ENCODE peak calls at places on chromosomes 16 and 17, in five cellular contexts. P, U, R, S and E are unnamed samples.

GRCh38 chr17:46195939-46196338 is 2.7 kb upstream of the KANSL1 start:
- DNase-seq in P (no peak), U (no peak), R (no peak), S (no peak), E (no peak)

GRCh38 chr17:2924211-2924610 is 128.0 kb downstream of the RAP1GAP2 start:
- DNase-seq in P (no peak), U (no peak), R (peak), S (no peak), E (no peak)

GRCh38 chr17:82334622-82335394 is 1.2 kb upstream of the SECTM1 start:
- DNase-seq in P (no peak), U (no peak), R (no peak), S (no peak), E (no peak)

GRCh38 chr16:67676516-67676915 is 9.9 kb downstream of the C16orf86 start:
- DNase-seq in P (no peak), U (no peak), R (no peak), S (no peak), E (peak)

GRCh38 chr17:54736573-54736972 is 164.1 kb upstream of the TOM1L1 start:
- DNase-seq in P (no peak), U (no peak), R (no peak), S (no peak), E (peak)

GRCh38 chr17:66602659-66603363 is 232.1 kb upstream of the CACNG5 start:
- DNase-seq in P (no peak), U (no peak), R (no peak), S (no peak), E (no peak)

GRCh38 chr16:48617711-48618148 is 7.8 kb upstream of the N4BP1 start:
- DNase-seq in P (no peak), U (no peak), R (no peak), S (no peak), E (no peak)

GRCh38 chr17:31858647-31859486 is at the start of gene COPRS:
- DNase-seq in P (peak), U (peak), R (peak), S (no peak), E (peak)

GRCh38 chr17:4833941-4834501 is 881 bp downstream of the MINK1 start:
- DNase-seq in P (peak), U (no peak), R (peak), S (no peak), E (no peak)

GRCh38 chr16:68289621-68290329 is 21.0 kb downstream of the SLC7A6OS start:
- DNase-seq in P (no peak), U (no peak), R (no peak), S (peak), E (no peak)

GRCh38 chr17:31695456-31696090 is 163.5 kb downstream of the COPRS start:
- DNase-seq in P (no peak), U (no peak), R (no peak), S (no peak), E (no peak)

GRCh38 chr17:49875690-49876089 is 27.8 kb upstream of the TAC4 start:
- DNase-seq in P (no peak), U (no peak), R (no peak), S (no peak), E (no peak)

GRCh38 chr16:20853981-20854620 is 46.1 kb downstream of the DCUN1D3 start:
- DNase-seq in P (no peak), U (no peak), R (no peak), S (no peak), E (no peak)

GRCh38 chr17:77445908-77446535 is 305.3 kb downstream of the SEC14L1 start:
- DNase-seq in P (no peak), U (no peak), R (no peak), S (no peak), E (no peak)
- TF ChIP-seq JUND in P (no peak), U (no peak), R (no peak), S (no peak), E (no peak)

GRCh38 chr16:66377327-66377723 is 10.8 kb downstream of the CDH5 start:
- DNase-seq in P (no peak), U (no peak), R (no peak), S (no peak), E (no peak)

GRCh38 chr16:66378739-66379570 is 12.5 kb downstream of the CDH5 start:
- DNase-seq in P (no peak), U (no peak), R (no peak), S (no peak), E (peak)

GRCh38 chr16:66375451-66375850 is 9.0 kb downstream of the CDH5 start:
- DNase-seq in P (no peak), U (no peak), R (no peak), S (no peak), E (no peak)

GRCh38 chr16:66376114-66376513 is 9.6 kb downstream of the CDH5 start:
- DNase-seq in P (no peak), U (no peak), R (no peak), S (no peak), E (no peak)

GRCh38 chr16:66376577-66377326 is 10.3 kb downstream of the CDH5 start:
- DNase-seq in P (no peak), U (no peak), R (no peak), S (no peak), E (no peak)
- TF ChIP-seq JUND in P (no peak), U (no peak), R (no peak), S (no peak), E (no peak)

DNA sequence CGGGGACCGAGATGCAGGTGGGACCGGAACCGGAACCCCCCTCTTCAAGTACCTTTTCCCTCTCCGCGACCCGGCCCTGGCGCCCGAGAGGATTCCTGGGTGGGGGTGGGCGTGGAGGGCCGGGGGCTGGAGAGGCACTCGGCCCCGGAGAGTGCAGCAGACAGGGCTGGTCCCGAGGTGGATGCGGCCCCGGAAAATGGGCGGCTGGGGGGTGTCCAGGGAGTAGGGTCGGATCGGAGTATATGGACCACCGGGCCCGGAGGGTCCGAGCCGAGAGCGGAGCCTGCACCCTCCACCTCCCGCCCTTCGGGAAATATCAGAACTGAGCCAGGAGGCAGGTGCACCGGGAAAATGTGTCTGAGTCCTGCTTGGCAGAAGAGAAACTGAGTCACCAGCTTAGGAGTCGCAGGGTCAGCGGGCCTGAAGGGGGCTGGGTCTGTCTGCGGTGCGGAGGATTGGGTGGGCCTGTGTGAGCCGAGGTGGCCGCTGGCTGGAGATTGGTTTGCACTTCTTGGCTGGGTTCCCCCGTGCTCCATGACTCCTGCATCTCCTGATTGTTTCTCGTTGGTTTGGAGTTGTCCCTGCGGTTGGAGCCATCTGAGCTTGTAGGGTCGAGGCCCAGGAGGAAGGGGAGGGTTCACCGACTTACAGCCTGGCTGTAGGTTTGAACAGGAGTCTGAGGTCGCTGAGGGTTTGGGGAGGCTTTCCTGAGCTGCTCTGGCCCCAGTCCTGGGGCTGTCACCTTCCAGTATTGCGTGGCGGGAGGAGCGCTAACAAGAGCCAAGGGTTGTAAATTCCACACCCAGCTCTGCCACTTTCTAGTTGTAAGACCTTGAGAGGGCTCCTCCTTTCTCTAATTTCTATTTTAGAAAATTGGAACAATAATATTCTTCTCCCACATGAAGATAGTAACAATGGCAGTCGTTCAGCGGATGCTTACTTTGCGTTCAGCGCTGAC is 565 bp downstream of the SH2B1 start:
- DNase-seq in P (no peak), U (no peak), R (peak), S (no peak), E (no peak)
- TF ChIP-seq JUND in P (no peak), U (no peak), R (no peak), S (no peak), E (no peak)

GRCh38 chr16:64481497-64481896 is 640.4 kb downstream of the CDH11 start:
- DNase-seq in P (no peak), U (no peak), R (peak), S (no peak), E (no peak)

GRCh38 chr16:64475627-64476351 is 646.1 kb downstream of the CDH11 start:
- DNase-seq in P (no peak), U (no peak), R (no peak), S (no peak), E (no peak)

DNA sequence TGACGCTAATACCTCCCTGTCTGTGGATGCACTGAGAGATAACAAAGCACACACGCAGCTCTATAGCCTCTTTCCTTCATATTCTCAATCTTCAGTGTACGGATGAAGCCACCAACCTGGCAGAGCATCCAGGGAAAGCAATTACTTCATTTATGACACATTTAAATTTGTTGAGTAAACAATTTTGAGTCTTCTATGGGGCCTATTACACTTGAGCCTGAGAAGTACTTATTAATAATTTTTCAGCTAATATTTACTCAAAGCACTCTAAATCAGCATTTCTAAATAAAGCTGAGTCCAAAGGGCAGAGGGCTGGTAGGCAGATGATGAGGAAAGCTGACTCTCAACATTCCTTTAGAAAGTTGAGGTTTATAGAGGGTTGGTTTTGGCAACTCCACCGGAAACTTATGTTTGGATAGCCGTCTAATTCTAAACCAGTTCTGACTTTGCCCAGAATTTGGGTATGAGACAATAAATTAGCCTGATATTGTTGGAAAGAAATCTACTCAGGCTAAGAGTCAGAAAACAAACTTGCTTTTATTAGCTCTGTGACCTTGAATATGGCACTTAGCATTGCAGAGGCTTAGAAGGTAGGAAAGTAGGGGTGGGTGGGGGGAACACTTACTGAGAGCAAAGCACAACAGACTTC is 643.5 kb downstream of the CDH11 start:
- DNase-seq in P (peak), U (no peak), R (no peak), S (no peak), E (no peak)
- TF ChIP-seq JUND in P (no peak), U (no peak), R (peak), S (no peak), E (no peak)

DNA sequence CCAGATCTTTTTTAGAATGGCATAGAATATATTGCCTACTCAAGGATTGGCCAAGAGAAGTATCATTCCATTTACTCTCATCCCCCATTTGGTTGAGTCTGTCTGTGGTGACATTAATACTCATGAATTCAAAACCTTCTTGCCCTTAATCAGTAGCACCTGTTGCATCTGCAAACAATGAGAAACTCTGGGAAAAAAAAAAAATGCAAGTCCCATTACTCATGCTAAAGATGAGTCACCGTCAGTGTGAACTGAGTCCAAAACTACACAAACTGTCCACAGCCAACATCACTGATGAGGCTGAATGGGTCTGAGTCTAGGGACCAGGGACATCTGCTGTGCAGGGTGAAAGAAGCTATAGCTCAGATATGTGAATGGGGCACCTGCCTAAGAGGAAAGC is 96.9 kb upstream of the ADAMTS18 start:
- DNase-seq in P (no peak), U (no peak), R (no peak), S (no peak), E (no peak)
- TF ChIP-seq JUND in P (no peak), U (no peak), R (peak), S (no peak), E (no peak)

GRCh38 chr16:26791166-26791565 is 275.6 kb upstream of the C16orf82 start:
- DNase-seq in P (no peak), U (no peak), R (no peak), S (no peak), E (no peak)

GRCh38 chr16:26787924-26788323 is 278.8 kb upstream of the C16orf82 start:
- DNase-seq in P (no peak), U (peak), R (peak), S (no peak), E (no peak)
- TF ChIP-seq JUND in P (no peak), U (no peak), R (no peak), S (no peak), E (no peak)

GRCh38 chr17:81245665-81246342 is 6.7 kb downstream of the NDUFAF8 start:
- DNase-seq in P (no peak), U (no peak), R (no peak), S (no peak), E (no peak)

GRCh38 chr17:81246679-81247338 is 7.7 kb downstream of the NDUFAF8 start:
- DNase-seq in P (no peak), U (no peak), R (no peak), S (no peak), E (no peak)

GRCh38 chr17:81246343-81246670 is 7.2 kb downstream of the NDUFAF8 start:
- DNase-seq in P (no peak), U (no peak), R (no peak), S (no peak), E (no peak)

GRCh38 chr17:81244358-81245023 is 5.4 kb downstream of the NDUFAF8 start:
- DNase-seq in P (no peak), U (no peak), R (peak), S (no peak), E (no peak)

GRCh38 chr17:81245024-81245664 is 6.0 kb downstream of the NDUFAF8 start:
- DNase-seq in P (no peak), U (no peak), R (no peak), S (peak), E (no peak)
- TF ChIP-seq JUND in P (no peak), U (no peak), R (no peak), S (peak), E (no peak)

GRCh38 chr17:76735586-76736348 is 1.4 kb downstream of the SRSF2 start:
- DNase-seq in P (no peak), U (no peak), R (no peak), S (no peak), E (no peak)

GRCh38 chr17:76737676-76738467 is at the start of gene MFSD11:
- DNase-seq in P (peak), U (peak), R (peak), S (no peak), E (peak)

GRCh38 chr17:76735006-76735405 is 2.1 kb downstream of the SRSF2 start:
- DNase-seq in P (peak), U (no peak), R (no peak), S (no peak), E (peak)

GRCh38 chr17:76737082-76737675 is at the start of gene SRSF2:
- DNase-seq in P (peak), U (peak), R (peak), S (peak), E (peak)

GRCh38 chr17:76736349-76737081 is 616 bp downstream of the SRSF2 start:
- DNase-seq in P (peak), U (no peak), R (peak), S (no peak), E (peak)
- TF ChIP-seq JUND in P (no peak), U (peak), R (no peak), S (no peak), E (no peak)

DNA sequence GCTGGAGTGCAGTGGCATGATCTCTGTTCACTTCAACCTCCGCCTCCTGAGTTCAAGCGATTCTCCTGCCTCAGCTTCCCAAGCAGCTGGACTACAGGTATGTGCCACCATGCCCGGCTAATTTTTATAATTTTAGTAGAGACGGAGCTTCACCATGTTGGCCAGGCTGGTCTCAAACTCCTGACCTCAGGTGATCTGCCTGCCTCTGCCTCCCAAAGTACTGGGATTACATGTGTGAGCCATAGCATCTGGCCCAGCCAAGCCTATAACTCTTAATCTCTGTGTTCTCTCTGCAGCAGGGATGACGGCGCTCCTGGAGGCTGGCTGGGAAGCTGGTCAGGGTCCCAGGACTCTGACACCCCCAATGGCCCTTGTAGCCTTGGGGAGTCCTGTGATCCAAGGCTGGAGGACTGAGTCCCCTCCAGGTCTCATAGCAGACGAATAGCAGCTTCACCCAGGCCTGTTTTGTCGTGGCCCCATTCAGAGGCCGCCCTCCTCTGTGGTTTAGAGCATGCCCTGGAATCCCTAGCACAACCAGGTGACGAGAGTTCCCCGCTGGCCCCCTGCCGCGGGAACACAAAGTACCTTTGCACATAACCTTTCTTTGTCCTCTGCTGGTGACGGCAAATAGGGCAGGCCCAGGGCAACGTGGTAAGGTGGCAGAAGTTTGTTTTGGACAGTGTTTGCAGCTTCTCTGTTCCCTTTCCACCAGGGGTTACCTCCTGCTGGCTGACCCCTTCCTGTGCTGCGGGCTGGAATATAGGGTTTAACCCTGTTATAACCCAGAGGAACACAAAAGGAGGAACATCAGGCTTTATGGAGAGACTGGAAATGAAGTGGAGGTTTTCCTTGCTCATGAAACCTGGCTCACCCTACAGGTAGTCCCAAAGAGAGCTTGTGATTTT is 43.0 kb upstream of the TOB1 start:
- DNase-seq in P (peak), U (no peak), R (no peak), S (no peak), E (no peak)
- TF ChIP-seq JUND in P (peak), U (no peak), R (no peak), S (no peak), E (no peak)